ENCODE peak calls at places on chromosomes 12 and 14, in four cellular contexts. J is H1, Y is K562, I is GM12878. X is an unnamed sample.

GRCh38 chr12:123200414-123200813 is 32.5 kb downstream of the MPHOSPH9 start:
- DNase-seq in Y (no peak), J (no peak), I (no peak), X (no peak)

GRCh38 chr12:48934312-48934706 is 9.0 kb upstream of the FKBP11 start:
- DNase-seq in J (no peak), Y (peak), I (no peak), X (peak)

GRCh38 chr14:24909523-24910302 is 140.2 kb downstream of the STXBP6 start:
- DNase-seq in I (no peak), J (no peak), Y (no peak), X (no peak)

GRCh38 chr14:54285030-54285429 is 111.8 kb upstream of the CDKN3 start:
- DNase-seq in I (no peak), J (no peak), Y (no peak), X (no peak)

GRCh38 chr14:91351508-91351853 is 66.1 kb downstream of the CCDC88C start:
- DNase-seq in I (no peak), Y (no peak), J (no peak), X (no peak)

GRCh38 chr12:75706786-75707605 is 195.6 kb upstream of the KRR1 start:
- DNase-seq in J (no peak), I (no peak), Y (peak), X (peak)

GRCh38 chr12:20486233-20486632 is 117.9 kb downstream of the PDE3A start:
- DNase-seq in J (no peak), I (no peak), Y (no peak), X (no peak)

GRCh38 chr14:104143521-104144452 is 5.4 kb downstream of the KIF26A start:
- DNase-seq in Y (no peak), I (no peak), J (no peak), X (peak)

GRCh38 chr12:51821423-51822260 is 26.9 kb downstream of the FIGNL2 start:
- DNase-seq in J (no peak), I (no peak), Y (no peak), X (no peak)

GRCh38 chr12:21502164-21502496 is 541 bp downstream of the GOLT1B start:
- DNase-seq in I (peak), J (no peak), Y (no peak), X (no peak)

GRCh38 chr14:38210587-38211257 is 3.0 kb downstream of the SSTR1 start:
- DNase-seq in Y (no peak), I (no peak), J (no peak), X (no peak)

GRCh38 chr12:110465024-110465423 is 3.0 kb downstream of the GPN3 start:
- DNase-seq in I (no peak), J (no peak), Y (no peak), X (no peak)

GRCh38 chr12:76810690-76811434 is 46.9 kb downstream of the ZDHHC17 start:
- DNase-seq in I (no peak), Y (no peak), J (no peak), X (no peak)

GRCh38 chr14:21840765-21841164 is 167.1 kb upstream of the OR4E1 start:
- DNase-seq in I (no peak), J (no peak), Y (no peak), X (no peak)

GRCh38 chr12:32501835-32502333 is 102.5 kb downstream of the FGD4 start:
- DNase-seq in Y (no peak), J (peak), I (no peak), X (peak)

GRCh38 chr12:78560633-78561032 is 303.9 kb upstream of the SYT1 start:
- DNase-seq in J (no peak), Y (no peak), I (no peak), X (no peak)

GRCh38 chr12:10634427-10634826 is 21.0 kb upstream of the MAGOHB start:
- DNase-seq in J (no peak), Y (no peak), I (no peak), X (no peak)

GRCh38 chr12:51005671-51006070 is 20.5 kb downstream of the SLC11A2 start:
- DNase-seq in Y (no peak), I (no peak), J (no peak), X (no peak)

GRCh38 chr14:34363733-34364134 is 98.3 kb downstream of the SPTSSA start:
- DNase-seq in J (no peak), Y (no peak), I (no peak), X (no peak)

GRCh38 chr12:56128669-56129209 is 672 bp downstream of the ESYT1 start:
- DNase-seq in Y (no peak), I (no peak), J (no peak), X (peak)

GRCh38 chr12:56874821-56875220 is 59.4 kb downstream of the SDR9C7 start:
- DNase-seq in J (no peak), Y (no peak), I (no peak), X (no peak)

GRCh38 chr14:35341454-35342159 is 49.4 kb downstream of the PSMA6 start:
- DNase-seq in I (no peak), J (no peak), Y (no peak), X (peak)

GRCh38 chr14:79701371-79701770 is 509.9 kb downstream of the DIO2 start:
- DNase-seq in I (no peak), Y (no peak), J (no peak), X (no peak)

GRCh38 chr12:5170894-5171293 is 127.2 kb downstream of the KCNA5 start:
- DNase-seq in Y (no peak), I (no peak), J (no peak), X (no peak)

GRCh38 chr14:68789798-68790655 is 2.8 kb downstream of the ZFP36L1 start:
- DNase-seq in I (no peak), J (no peak), Y (no peak), X (no peak)

GRCh38 chr14:77340389-77340788 is 19.6 kb downstream of the GSTZ1 start:
- DNase-seq in J (no peak), Y (no peak), I (no peak), X (no peak)

GRCh38 chr12:10362828-10363664 is 26.8 kb downstream of the KLRK1 start:
- DNase-seq in J (no peak), I (peak), Y (no peak), X (no peak)

GRCh38 chr12:81245918-81246611 is 168.2 kb downstream of the ACSS3 start:
- DNase-seq in Y (no peak), J (no peak), I (no peak), X (no peak)

GRCh38 chr12:31872831-31873604 is 86.2 kb upstream of the RESF1 start:
- DNase-seq in Y (no peak), I (no peak), J (no peak), X (no peak)

GRCh38 chr14:61420326-61420725 is 98.9 kb downstream of the PRKCH start:
- DNase-seq in Y (no peak), J (peak), I (no peak), X (no peak)

GRCh38 chr14:56325251-56325839 is 207.1 kb downstream of the PELI2 start:
- DNase-seq in J (no peak), I (no peak), Y (no peak), X (no peak)

GRCh38 chr12:83389237-83389996 is 702.7 kb downstream of the TMTC2 start:
- DNase-seq in I (no peak), J (peak), Y (no peak), X (no peak)

GRCh38 chr14:25041898-25042297 is 8.0 kb downstream of the STXBP6 start:
- DNase-seq in J (no peak), Y (no peak), I (no peak), X (no peak)

GRCh38 chr14:75523771-75524171 is 1.5 kb downstream of the BATF start:
- DNase-seq in J (no peak), Y (no peak), I (no peak), X (no peak)

GRCh38 chr12:114682101-114682919 is 1.7 kb downstream of the TBX3 start:
- DNase-seq in Y (no peak), J (no peak), I (no peak), X (no peak)

GRCh38 chr12:114680498-114681148 is 3.4 kb downstream of the TBX3 start:
- DNase-seq in Y (no peak), I (no peak), J (no peak), X (no peak)

GRCh38 chr12:114682920-114683708 is 861 bp downstream of the TBX3 start:
- DNase-seq in I (no peak), Y (no peak), J (no peak), X (no peak)

GRCh38 chr12:114679942-114680341 is 4.0 kb downstream of the TBX3 start:
- DNase-seq in I (no peak), Y (no peak), J (no peak), X (no peak)

DNA sequence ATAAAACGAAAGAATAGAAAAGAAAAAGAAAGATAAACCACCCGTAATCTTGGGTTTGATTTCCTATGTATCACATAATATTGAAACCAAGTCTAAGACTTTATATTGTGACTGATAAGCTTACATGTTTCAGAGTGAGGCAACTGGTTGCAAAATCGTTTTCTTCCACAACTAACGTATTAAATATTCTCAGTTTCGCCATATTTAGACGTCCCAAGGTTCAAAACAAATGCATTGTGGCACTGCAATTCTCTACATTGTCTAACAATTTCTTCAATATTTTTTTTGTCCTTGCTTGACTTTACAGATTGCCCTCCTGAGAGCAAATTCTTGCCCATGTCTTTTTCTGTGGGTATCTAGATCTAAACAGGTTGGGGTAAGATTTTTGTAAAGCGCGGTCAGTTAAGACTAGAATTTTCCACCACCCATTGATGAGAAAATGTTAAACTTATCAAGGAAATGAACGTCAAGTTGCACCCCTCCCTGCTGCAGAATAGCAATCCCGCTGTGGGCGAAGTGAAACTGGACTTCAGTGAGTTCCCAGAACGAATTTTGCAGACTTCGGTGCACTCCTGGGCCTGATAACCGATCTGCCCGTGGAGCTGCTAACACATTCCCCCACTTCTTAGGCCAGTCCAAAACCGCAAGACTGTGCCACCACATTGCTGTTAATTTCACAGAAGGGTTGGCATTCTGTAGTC is 2.7 kb downstream of the TBX3 start:
- DNase-seq in I (no peak), Y (no peak), J (no peak), X (no peak)
- H3K27ac ChIP-seq in I (no peak), Y (no peak), J (no peak), X (peak)

GRCh38 chr14:94395900-94396574 is 7.6 kb upstream of the SERPINA1 start:
- DNase-seq in I (no peak), Y (no peak), J (no peak), X (no peak)
- TF ChIP-seq NRF1 in I (no peak), Y (no peak), J (no peak), X (no peak)

GRCh38 chr12:106254724-106255123 is 6.9 kb upstream of the CKAP4 start:
- DNase-seq in J (no peak), Y (no peak), I (no peak), X (no peak)

GRCh38 chr12:106248849-106249371 is 1.1 kb upstream of the CKAP4 start:
- DNase-seq in J (no peak), Y (no peak), I (no peak), X (no peak)

GRCh38 chr12:106249411-106250135 is 1.8 kb upstream of the CKAP4 start:
- DNase-seq in I (peak), Y (no peak), J (no peak), X (no peak)

GRCh38 chr12:106252056-106252455 is 4.2 kb upstream of the CKAP4 start:
- DNase-seq in J (no peak), I (no peak), Y (no peak), X (no peak)

DNA sequence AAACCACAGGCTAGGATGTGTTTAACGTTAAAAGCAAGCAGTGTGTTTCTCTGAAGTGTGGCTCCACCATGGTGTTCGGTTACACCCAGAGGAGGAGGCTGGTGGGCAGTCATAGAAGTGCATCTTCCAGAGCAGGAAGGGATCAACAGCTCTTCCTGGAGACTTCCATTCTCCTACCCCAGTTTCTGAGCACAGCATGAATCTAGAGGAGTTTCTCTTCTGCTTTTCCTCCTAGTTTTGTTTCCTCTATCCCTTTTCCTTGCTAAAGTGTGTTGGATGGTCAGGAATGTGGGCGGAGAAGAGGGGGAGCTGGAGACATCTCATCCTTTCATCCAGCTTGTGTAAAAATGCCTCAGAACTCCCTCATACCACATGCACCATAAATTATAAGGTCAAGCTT is 3.8 kb upstream of the CKAP4 start:
- DNase-seq in Y (no peak), J (no peak), I (no peak), X (no peak)
- H3K27ac ChIP-seq in Y (no peak), J (no peak), I (no peak), X (no peak)

DNA sequence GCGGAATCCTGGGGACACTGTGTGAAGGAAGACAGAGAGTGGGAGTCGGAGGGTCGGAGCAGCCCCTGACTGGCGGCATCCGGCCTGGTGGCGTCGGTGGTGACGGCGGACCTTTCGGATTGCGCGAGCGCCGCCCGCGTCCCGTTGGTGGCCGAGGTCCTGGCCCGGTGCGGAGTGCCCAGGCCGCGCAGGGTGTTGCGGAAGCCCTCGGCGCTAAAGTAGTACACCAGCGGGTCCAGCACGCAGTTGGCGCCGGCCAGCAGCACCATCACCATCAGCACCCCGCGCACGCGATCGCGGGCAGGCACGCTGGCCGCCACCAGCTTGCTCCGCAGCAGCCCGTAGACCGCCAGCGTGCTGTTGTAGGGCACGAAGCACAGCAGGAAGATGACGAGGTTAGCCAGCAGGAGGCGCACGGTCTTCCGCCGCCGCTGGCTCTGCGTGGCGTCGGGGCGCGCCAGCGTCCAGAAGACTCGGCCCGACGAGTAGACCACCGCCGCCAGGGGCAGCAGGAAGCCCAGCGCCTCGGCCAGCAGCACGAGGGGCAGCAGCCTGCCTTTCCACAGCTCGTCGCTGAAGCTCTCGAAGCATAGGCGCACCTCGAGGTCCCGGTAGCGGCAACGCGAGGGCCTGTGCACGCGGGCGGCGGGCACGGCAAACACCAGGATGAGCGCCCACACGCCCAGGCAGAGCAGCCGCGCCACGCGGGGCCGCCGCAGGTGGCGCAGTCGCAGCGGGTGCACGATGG is 13.1 kb upstream of the CHD4 start:
- DNase-seq in I (no peak), Y (no peak), J (peak), X (peak)
- TF ChIP-seq NRF1 in I (no peak), Y (no peak), J (no peak), X (no peak)

GRCh38 chr12:89781161-89781560 is 72.5 kb upstream of the ATP2B1 start:
- DNase-seq in Y (no peak), J (no peak), I (no peak), X (no peak)

GRCh38 chr12:89781961-89782360 is 73.3 kb upstream of the ATP2B1 start:
- DNase-seq in Y (no peak), J (no peak), I (no peak), X (no peak)

GRCh38 chr12:89786177-89786810 is 77.7 kb upstream of the ATP2B1 start:
- DNase-seq in Y (no peak), J (no peak), I (no peak), X (no peak)

GRCh38 chr12:89782807-89783206 is 74.2 kb upstream of the ATP2B1 start:
- DNase-seq in Y (no peak), I (no peak), J (no peak), X (no peak)

DNA sequence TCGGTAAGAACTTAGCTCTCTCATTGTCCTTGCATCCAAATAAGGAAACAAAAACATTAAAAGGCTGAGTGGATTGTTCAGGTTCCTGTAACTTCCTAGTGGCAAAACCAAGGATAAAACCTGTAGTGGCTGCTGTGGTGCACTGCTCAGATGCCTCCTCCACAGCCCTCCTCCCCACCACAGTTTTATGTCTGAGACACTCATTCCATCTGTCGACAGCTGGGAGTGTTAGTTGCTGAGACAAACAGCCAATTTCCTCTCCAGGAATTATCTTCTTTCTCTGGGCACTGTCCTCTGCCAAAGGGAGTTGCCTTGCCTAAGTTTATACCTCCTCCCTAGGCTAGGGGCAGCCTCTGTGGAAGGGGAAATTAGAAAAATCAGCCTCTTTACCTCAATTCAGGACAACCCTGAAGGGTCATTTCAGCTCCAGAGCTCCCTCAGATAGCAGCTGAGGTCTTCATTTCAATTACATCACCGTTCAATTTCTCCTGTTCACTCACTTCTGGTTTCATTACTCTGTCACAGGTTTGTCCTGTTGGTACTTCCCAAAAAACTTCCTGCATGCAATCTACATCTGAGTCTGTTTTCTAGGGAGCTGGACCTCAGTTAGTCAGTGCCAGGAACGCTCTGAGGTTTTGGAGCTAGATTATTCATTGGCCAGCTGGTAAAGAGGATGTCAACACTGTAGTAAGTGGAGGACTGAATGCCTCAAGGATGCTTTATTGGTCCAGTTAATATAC is 74.9 kb upstream of the ATP2B1 start:
- DNase-seq in Y (no peak), I (no peak), J (no peak), X (no peak)
- H3K27ac ChIP-seq in Y (no peak), I (no peak), J (no peak), X (no peak)

GRCh38 chr14:89466939-89467338 is 49.9 kb upstream of the FOXN3 start:
- DNase-seq in I (no peak), Y (no peak), J (no peak), X (no peak)

GRCh38 chr14:89469210-89470198 is 52.5 kb upstream of the FOXN3 start:
- DNase-seq in J (no peak), Y (peak), I (no peak), X (no peak)

GRCh38 chr14:89465894-89466293 is 48.9 kb upstream of the FOXN3 start:
- DNase-seq in J (no peak), I (no peak), Y (no peak), X (no peak)

GRCh38 chr14:89466460-89466859 is 49.4 kb upstream of the FOXN3 start:
- DNase-seq in Y (no peak), J (no peak), I (no peak), X (no peak)
- TF ChIP-seq NRF1 in Y (no peak), J (no peak), I (no peak), X (no peak)

DNA sequence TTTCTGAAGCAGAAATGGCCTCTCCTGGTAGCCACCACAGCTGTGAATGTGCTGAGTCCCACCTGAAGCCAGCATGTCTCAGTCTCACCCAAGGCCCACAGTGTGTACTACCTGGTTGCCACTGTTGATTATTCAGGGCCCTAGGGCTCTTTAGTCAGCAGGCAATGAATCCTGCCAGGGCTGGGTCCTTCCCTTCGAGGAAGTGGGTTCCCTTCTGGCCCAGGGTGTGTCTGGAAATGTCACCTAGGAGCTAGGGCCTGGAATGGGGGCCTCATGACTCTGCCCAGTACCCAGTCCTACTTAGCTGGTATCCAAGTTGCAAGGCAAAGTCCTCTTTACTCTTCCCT is 207.4 kb downstream of the SYNE2 start:
- DNase-seq in Y (no peak), J (no peak), I (no peak), X (no peak)
- H3K27ac ChIP-seq in Y (no peak), J (peak), I (no peak), X (no peak)

GRCh38 chr14:93033039-93033982 is 82.4 kb downstream of the ITPK1 start:
- DNase-seq in Y (no peak), I (no peak), J (no peak), X (no peak)
- TF ChIP-seq NRF1 in Y (no peak), I (no peak), J (no peak), X (no peak)